ENCODE peak calls at places on chromosomes 4 and X, in four cellular contexts. Q is GM12878, O is H1, A is K562. F is an unnamed sample.

GRCh38 chrX:105999294-105999693 is 39.2 kb downstream of the SERPINA7 start:
- DNase-seq in Q (no peak), O (no peak), A (no peak), F (peak; percentile 45)

GRCh38 chrX:154435171-154435733 is 1.7 kb upstream of the GDI1 start:
- DNase-seq in Q (no peak), O (no peak), A (no peak), F (no peak)

GRCh38 chrX:31099536-31100090 is 27.8 kb upstream of the FTHL17 start:
- DNase-seq in Q (peak; percentile 77), O (no peak), A (no peak), F (no peak)

GRCh38 chr4:139015948-139016451 is 419 bp downstream of the NOCT start:
- DNase-seq in Q (no peak), O (no peak), A (no peak), F (peak; percentile 12)

GRCh38 chr4:183080372-183081115 is 18.5 kb upstream of the WWC2 start:
- DNase-seq in Q (no peak), O (no peak), A (no peak), F (peak; percentile 93)

GRCh38 chr4:108861339-108861738 is 98.5 kb upstream of the ETNPPL start:
- DNase-seq in Q (no peak), O (peak; percentile 51), A (no peak), F (no peak)

GRCh38 chrX:109848451-109849050 is 115.5 kb upstream of the ACSL4 start:
- DNase-seq in Q (no peak), O (no peak), A (peak; percentile 12), F (peak; percentile 66)

GRCh38 chrX:147962476-147962875 is 18.7 kb upstream of the FMR1NB start:
- DNase-seq in Q (no peak), O (no peak), A (no peak), F (no peak)

GRCh38 chr4:19615086-19615689 is 636.5 kb upstream of the SLIT2 start:
- DNase-seq in Q (no peak), O (no peak), A (no peak), F (no peak)

GRCh38 chrX:39815621-39816020 is 282.1 kb downstream of the BCOR start:
- DNase-seq in Q (no peak), O (no peak), A (peak; percentile 23), F (no peak)

GRCh38 chr4:26418107-26418506 is 72.2 kb downstream of the CCKAR start:
- DNase-seq in Q (no peak), O (no peak), A (no peak), F (no peak)

GRCh38 chrX:137747231-137747630 is 181.3 kb downstream of the ZIC3 start:
- DNase-seq in Q (no peak), O (no peak), A (no peak), F (no peak)

GRCh38 chrX:111216293-111216801 is 53.9 kb downstream of the CAPN6 start:
- DNase-seq in Q (no peak), O (no peak), A (no peak), F (no peak)

GRCh38 chrX:66553973-66554372 is 84.9 kb downstream of the EDA2R start:
- DNase-seq in Q (no peak), O (no peak), A (no peak), F (no peak)

GRCh38 chr4:186500721-186501304 is 54.6 kb downstream of the MTNR1A start:
- DNase-seq in Q (no peak), O (no peak), A (peak; percentile 82), F (no peak)

GRCh38 chrX:19332983-19333382 is 10.7 kb upstream of the PDHA1 start:
- DNase-seq in Q (no peak), O (peak; percentile 45), A (no peak), F (no peak)

GRCh38 chr4:5845035-5845905 is 47.6 kb downstream of the CRMP1 start:
- DNase-seq in Q (no peak), O (no peak), A (no peak), F (no peak)

GRCh38 chr4:93814141-93814540 is 14.4 kb upstream of the ATOH1 start:
- DNase-seq in Q (no peak), O (no peak), A (no peak), F (no peak)

GRCh38 chrX:31555506-31555905 is 483.7 kb upstream of the FTHL17 start:
- DNase-seq in Q (no peak), O (no peak), A (no peak), F (no peak)

GRCh38 chr4:137200322-137200721 is 332.0 kb downstream of the PCDH18 start:
- DNase-seq in Q (no peak), O (no peak), A (no peak), F (no peak)

GRCh38 chr4:179626687-179627086 is 2184.4 kb upstream of the AGA start:
- DNase-seq in Q (no peak), O (peak; percentile 52), A (no peak), F (peak; percentile 1)

GRCh38 chr4:8319731-8320385 is 50.3 kb downstream of the HTRA3 start:
- DNase-seq in Q (no peak), O (peak; percentile 23), A (no peak), F (no peak)
- TF ChIP-seq KDM1A in Q (no peak), O (no peak), A (no peak), F (no peak)

GRCh38 chrX:121581885-121582284 is 534.5 kb downstream of the GLUD2 start:
- DNase-seq in Q (no peak), O (no peak), A (no peak), F (no peak)
- TF ChIP-seq ZNF274 in Q (no peak), O (no peak), A (no peak), F (no peak)

DNA sequence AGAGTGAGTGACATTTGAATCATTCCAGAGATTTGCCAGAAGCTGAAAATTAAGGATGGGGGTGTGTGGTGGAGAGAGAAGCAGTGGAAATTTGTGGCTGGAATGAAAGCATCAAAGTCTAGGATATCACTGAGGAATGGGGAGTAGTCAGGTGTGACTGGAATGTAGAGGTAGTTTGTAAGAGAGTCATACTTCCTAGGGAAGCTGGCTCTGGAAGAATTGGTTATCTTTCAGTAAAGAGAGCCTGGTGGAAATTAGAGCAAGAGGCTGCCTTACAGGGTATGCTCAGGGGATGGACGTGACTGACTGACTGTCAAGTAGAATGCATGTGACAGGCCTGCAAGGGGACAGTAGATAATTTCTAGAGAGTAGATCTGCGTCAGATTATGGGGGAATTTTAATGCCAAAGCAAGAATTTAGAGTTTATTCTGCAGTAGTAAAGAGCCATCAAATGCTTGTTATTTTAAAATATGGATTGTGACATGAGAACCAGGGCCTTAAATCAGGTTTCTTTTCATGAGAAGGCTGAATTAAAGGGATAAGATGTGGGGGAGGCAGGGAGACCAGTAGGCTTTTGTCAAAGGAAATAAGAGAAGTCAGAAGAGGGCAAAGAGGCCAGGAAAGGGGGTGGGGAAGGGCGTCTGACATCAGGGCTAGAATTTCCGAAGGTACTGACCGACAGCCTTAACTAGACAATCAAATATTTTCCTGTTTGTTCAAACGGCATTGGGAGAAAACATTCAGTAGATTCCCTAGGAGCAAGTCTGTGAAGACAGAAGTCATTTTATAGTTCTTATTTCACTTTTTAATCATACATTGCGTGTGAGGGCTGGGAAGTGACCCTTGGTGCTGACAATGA is 109.9 kb downstream of the AFF1 start:
- DNase-seq in Q (no peak), O (no peak), A (no peak), F (no peak)
- TF ChIP-seq KDM1A in Q (no peak), O (no peak), A (no peak), F (no peak)

GRCh38 chr4:75598390-75598789 is 31.9 kb downstream of the CDKL2 start:
- DNase-seq in Q (no peak), O (no peak), A (no peak), F (no peak)
- TF ChIP-seq ZNF274 in Q (no peak), O (no peak), A (no peak), F (no peak)

GRCh38 chr4:1792832-1793495 is at the start of gene FGFR3:
- DNase-seq in Q (no peak), O (peak; percentile 83), A (peak; percentile 98), F (peak; percentile 48)
- TF ChIP-seq KDM1A in Q (no peak), O (peak; percentile 65), A (no peak), F (no peak)

GRCh38 chr4:87575983-87576382 is 32.3 kb upstream of the DSPP start:
- DNase-seq in Q (no peak), O (no peak), A (no peak), F (no peak)

GRCh38 chr4:87575408-87575807 is 32.9 kb upstream of the DSPP start:
- DNase-seq in Q (no peak), O (no peak), A (no peak), F (no peak)

GRCh38 chr4:87579478-87579877 is 28.9 kb upstream of the DSPP start:
- DNase-seq in Q (no peak), O (no peak), A (no peak), F (no peak)

GRCh38 chr4:87570290-87570689 is 38.0 kb upstream of the DSPP start:
- DNase-seq in Q (no peak), O (no peak), A (no peak), F (no peak)

GRCh38 chr4:87574996-87575395 is 33.3 kb upstream of the DSPP start:
- DNase-seq in Q (no peak), O (no peak), A (no peak), F (no peak)
- TF ChIP-seq ZNF274 in Q (no peak), O (no peak), A (no peak), F (no peak)

GRCh38 chr4:41360911-41361830 is 104.4 kb downstream of the UCHL1 start:
- DNase-seq in Q (no peak), O (peak; percentile 73), A (no peak), F (no peak)
- TF ChIP-seq KDM1A in Q (no peak), O (no peak), A (no peak), F (no peak)

DNA sequence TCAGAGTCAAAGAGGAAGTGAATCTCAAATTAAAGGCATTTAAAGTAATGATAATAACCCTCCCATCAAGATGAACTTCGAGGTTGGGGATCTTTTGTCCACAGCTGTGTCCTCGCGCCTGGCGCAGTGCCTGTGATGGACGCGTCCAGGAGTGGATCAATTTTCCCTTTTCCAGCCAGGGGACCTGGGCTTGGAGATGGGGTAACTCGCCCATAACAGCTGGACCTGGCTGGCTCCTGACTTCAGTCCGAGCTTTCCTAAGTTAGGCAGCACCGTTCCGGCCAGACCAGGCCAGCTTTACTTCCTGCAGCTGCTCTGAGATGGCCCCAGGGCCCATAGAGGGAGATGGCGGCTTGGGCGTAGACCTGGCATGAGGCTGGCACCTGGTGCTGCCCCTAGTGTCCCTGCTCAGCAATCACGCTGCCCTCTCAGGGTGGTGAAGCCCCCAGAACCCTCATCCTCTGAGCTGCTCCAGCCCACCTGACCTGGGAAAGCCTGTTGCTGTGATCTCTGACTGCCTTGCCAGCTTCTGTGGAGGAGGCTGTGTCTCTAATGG is 23.9 kb downstream of the ADRA2C start:
- DNase-seq in Q (no peak), O (no peak), A (no peak), F (no peak)
- TF ChIP-seq ZNF274 in Q (no peak), O (no peak), A (no peak), F (no peak)

F was measured in HepG2.